ENCODE peak calls at places on chromosomes 6 and 20, in eight cellular contexts. G is endothelial cell of umbilical vein, T is gastrocnemius medialis, X is A549, O is prostate gland, K is HepG2, A is IMR-90, N is heart left ventricle. S is an unnamed sample.

GRCh38 chr20:10716855-10717254 is 43.1 kb upstream of the JAG1 start:
- DNase-seq in K (peak; percentile 46), O (no peak), A (peak; percentile 48), N (no peak), G (peak; percentile 63), X (peak; percentile 87), T (no peak), S (no peak)

GRCh38 chr6:11113038-11113437 is 1.5 kb upstream of the ERVFRD-1 start:
- DNase-seq in K (no peak), X (no peak), T (no peak), G (no peak), O (no peak), A (no peak), N (no peak), S (no peak)

GRCh38 chr6:143478479-143479062 is 28.0 kb downstream of the PEX3 start:
- DNase-seq in X (no peak), N (no peak), A (no peak), O (no peak), T (no peak), G (no peak), K (no peak), S (no peak)

GRCh38 chr6:393391-394221 is 2.1 kb downstream of the IRF4 start:
- DNase-seq in T (no peak), O (no peak), A (no peak), G (no peak), K (no peak), X (no peak), N (no peak), S (no peak)

GRCh38 chr6:157777344-157777743 is 45.7 kb upstream of the SNX9 start:
- DNase-seq in K (no peak), N (no peak), T (no peak), X (no peak), O (no peak), G (no peak), A (no peak), S (no peak)

GRCh38 chr6:613981-614380 is 42.9 kb downstream of the HUS1B start:
- DNase-seq in X (no peak), N (no peak), O (no peak), A (no peak), T (no peak), K (no peak), G (no peak), S (no peak)

GRCh38 chr6:134092449-134092848 is 40.0 kb upstream of the SLC2A12 start:
- DNase-seq in T (no peak), X (no peak), G (no peak), K (no peak), O (no peak), N (no peak), A (no peak), S (no peak)

GRCh38 chr6:88238901-88239300 is 72.8 kb upstream of the CNR1 start:
- DNase-seq in O (no peak), T (no peak), A (no peak), G (no peak), K (no peak), X (no peak), N (no peak), S (no peak)

GRCh38 chr20:43458422-43458924 is 777 bp downstream of the SRSF6 start:
- DNase-seq in N (no peak), X (no peak), O (no peak), K (no peak), T (no peak), G (peak; percentile 21), A (peak; percentile 21), S (no peak)

GRCh38 chr6:38489951-38490350 is 149.8 kb downstream of the BTBD9 start:
- DNase-seq in X (no peak), G (no peak), N (no peak), O (no peak), A (peak; percentile 85), T (no peak), K (no peak), S (no peak)

GRCh38 chr6:22737331-22737730 is 168.0 kb downstream of the HDGFL1 start:
- DNase-seq in O (peak; percentile 5), X (peak; percentile 34), T (no peak), K (no peak), N (peak; percentile 13), G (peak; percentile 52), A (peak; percentile 53), S (peak; percentile 73)

GRCh38 chr6:139829557-139829956 is 455.1 kb upstream of the CITED2 start:
- DNase-seq in X (no peak), T (no peak), O (no peak), G (no peak), N (no peak), A (no peak), K (no peak), S (peak; percentile 40)

GRCh38 chr20:15618912-15619311 is 954.3 kb downstream of the KIF16B start:
- DNase-seq in K (no peak), X (no peak), T (no peak), N (no peak), G (no peak), A (no peak), O (no peak), S (no peak)

GRCh38 chr6:27565839-27566779 is 93.2 kb upstream of the ZNF184 start:
- DNase-seq in K (peak; percentile 62), A (no peak), N (no peak), O (no peak), G (no peak), T (no peak), X (peak; percentile 75), S (no peak)

GRCh38 chr20:32201296-32201976 is 6.1 kb downstream of the PLAGL2 start:
- DNase-seq in T (no peak), G (no peak), K (no peak), O (no peak), N (no peak), X (no peak), A (peak; percentile 43), S (no peak)

GRCh38 chr20:36384022-36384619 is 78.0 kb downstream of the DLGAP4 start:
- DNase-seq in G (peak; percentile 42), N (no peak), A (peak; percentile 24), O (no peak), K (peak; percentile 79), T (no peak), X (peak; percentile 42), S (peak; percentile 56)

GRCh38 chr6:51129043-51129442 is 310.4 kb downstream of the TFAP2B start:
- DNase-seq in A (no peak), T (no peak), X (no peak), O (no peak), N (no peak), G (no peak), K (no peak), S (no peak)
- TF ChIP-seq CTCF in A (no peak), T (no peak), X (no peak), O (no peak), N (no peak), G (no peak), K (no peak), S (no peak)

GRCh38 chr6:159959165-159959975 is 9.5 kb upstream of the IGF2R start:
- DNase-seq in K (no peak), A (no peak), T (no peak), N (no peak), X (no peak), G (no peak), O (no peak), S (no peak)
- TF ChIP-seq POLR2A in K (no peak), A (no peak), T (no peak), N (no peak), X (no peak), G (no peak), O (no peak), S (no peak)

DNA sequence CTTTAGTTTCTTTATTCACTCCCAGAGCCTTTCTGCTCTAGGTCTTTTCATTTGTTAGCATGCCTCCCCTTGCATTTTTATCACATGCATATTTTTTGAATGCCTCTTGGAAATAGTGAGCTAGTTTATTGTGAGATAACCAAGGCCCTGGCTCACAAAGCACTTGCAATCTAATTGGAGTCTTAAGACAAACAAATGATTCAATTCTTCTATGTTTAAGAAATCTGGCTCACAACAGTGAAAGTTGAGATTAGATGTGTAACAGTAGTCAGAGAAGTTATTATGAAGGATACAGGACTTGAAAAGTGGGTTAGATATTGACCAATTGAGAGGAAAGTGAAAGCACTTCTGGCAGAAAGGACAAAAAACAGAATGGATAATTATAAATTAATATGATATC is 173.3 kb downstream of the MOXD1 start:
- DNase-seq in G (no peak), X (no peak), K (no peak), T (no peak), N (no peak), O (no peak), A (peak; percentile 96), S (no peak)
- H3K27ac ChIP-seq in G (no peak overlapping the region), X (no peak overlapping the region), K (no peak overlapping the region), T (no peak overlapping the region), N (peak overlapping the region; percentile 38), O (no peak overlapping the region), A (no peak overlapping the region), S (no peak overlapping the region)

GRCh38 chr6:67689329-67689728 is 945.8 kb upstream of the ADGRB3 start:
- DNase-seq in N (no peak), T (no peak), X (no peak), O (no peak), K (no peak), G (no peak), A (no peak), S (no peak)

GRCh38 chr6:67698534-67698933 is 936.5 kb upstream of the ADGRB3 start:
- DNase-seq in K (no peak), G (no peak), O (no peak), T (no peak), A (no peak), X (no peak), N (no peak), S (no peak)

GRCh38 chr6:67694127-67694526 is 941.0 kb upstream of the ADGRB3 start:
- DNase-seq in X (no peak), G (no peak), T (no peak), N (no peak), A (no peak), O (no peak), K (peak; percentile 7), S (no peak)
- TF ChIP-seq CTCF in X (no peak), G (no peak), T (no peak), N (no peak), A (no peak), O (no peak), K (no peak), S (no peak)

GRCh38 chr20:3470627-3471396 is at the start of gene ATRN:
- DNase-seq in G (peak; percentile 93), A (peak; percentile 89), K (peak; percentile 87), O (peak; percentile 81), X (peak; percentile 90), T (peak; percentile 69), N (peak; percentile 95), S (peak; percentile 95)
- TF ChIP-seq POLR2A in G (peak; percentile 98), A (peak; percentile 89), K (peak; percentile 100), O (peak; percentile 43), X (peak; percentile 98), T (peak; percentile 62), N (peak; percentile 86), S (no peak)

DNA sequence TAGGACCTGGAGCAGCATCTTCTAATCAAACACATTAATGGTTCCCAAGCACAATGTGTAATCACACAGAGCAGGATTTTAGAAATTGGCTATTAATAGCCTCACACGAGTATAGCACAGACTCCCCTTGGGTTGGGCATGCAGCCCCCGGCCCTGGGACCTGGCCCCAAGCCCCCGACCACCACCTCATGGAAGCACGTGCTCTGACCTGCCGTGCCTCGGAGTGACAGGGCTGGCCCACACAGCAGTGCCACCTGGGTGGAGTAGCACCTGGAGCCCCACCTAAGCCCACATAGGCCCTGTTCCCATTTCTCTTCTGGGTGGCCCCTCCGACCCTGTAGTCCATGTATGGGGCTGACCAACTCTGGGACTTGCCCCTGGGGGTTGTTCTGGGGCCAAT is 171.8 kb downstream of the TTLL2 start:
- DNase-seq in T (no peak), O (no peak), X (no peak), K (no peak), A (no peak), G (no peak), N (no peak), S (no peak)
- H3K27ac ChIP-seq in T (no peak overlapping the region), O (peak overlapping the region; percentile 13), X (no peak overlapping the region), K (no peak overlapping the region), A (no peak overlapping the region), G (no peak overlapping the region), N (no peak overlapping the region), S (no peak overlapping the region)